ENCODE peak calls at places on chromosomes 7 and 10, in nine cellular contexts. Y is T follicular helper cell; F is stimulated activated CD4-positive, alpha-beta T cell treated with anti-CD3 and anti-CD28 coated beads, Interleukin-15, amount 100 ng/mL, for 1 hour; M is amygdala; U is GM20000; K is transverse colon; O is activated CD4-positive, alpha-beta T cell treated with anti-CD3 and anti-CD28 coated beads for 1 hour; J is stimulated activated CD8-positive, alpha-beta memory T cell treated with anti-CD3 and anti-CD28 coated beads, Interleukin-4, amount 100 ng/mL, for 24 hours; E is cardiac muscle cell. H is an unnamed sample.
A peak's percentile ranks its signal among the peaks of the same experiment; 100 is the strongest.

GRCh38 chr7:29457565-29457971 is 106.1 kb upstream of the PRR15 start:
- DNase-seq in Y (no peak), F (no peak), M (no peak), U (no peak), K (no peak), O (no peak), J (no peak), E (peak; percentile 41), H (peak; percentile 50)

GRCh38 chr10:72334196-72334831 is 20.4 kb downstream of the DNAJB12 start:
- DNase-seq in Y (no peak), F (no peak), M (peak; percentile 35), U (no peak), K (no peak), O (no peak), J (no peak), E (peak; percentile 90), H (peak; percentile 86)

GRCh38 chr7:240887-241421 is 48.6 kb downstream of the FAM20C start:
- DNase-seq in Y (no peak), F (no peak), M (no peak), U (no peak), K (no peak), O (no peak), J (no peak), E (no peak), H (no peak)

GRCh38 chr10:14084875-14085274 is 245.8 kb downstream of the FRMD4A start:
- DNase-seq in Y (no peak), F (no peak), M (no peak), U (no peak), K (no peak), O (no peak), J (no peak), E (no peak), H (no peak)

GRCh38 chr7:138226001-138226476 is 149.8 kb downstream of the AKR1D1 start:
- DNase-seq in Y (no peak), F (no peak), M (no peak), U (no peak), K (no peak), O (no peak), J (no peak), E (peak; percentile 98), H (peak; percentile 98)

GRCh38 chr10:86657011-86657395 is 2.7 kb downstream of the OPN4 start:
- DNase-seq in Y (no peak), F (no peak), M (no peak), U (no peak), K (peak; percentile 5), O (no peak), J (no peak), E (no peak), H (no peak)

GRCh38 chr7:135747366-135747765 is 1.2 kb downstream of the FAM180A start:
- DNase-seq in Y (no peak), F (no peak), M (no peak), U (no peak), K (no peak), O (no peak), J (no peak), E (no peak), H (no peak)

GRCh38 chr7:157438121-157439025 is 101.6 kb downstream of the DNAJB6 start:
- DNase-seq in Y (no peak), F (no peak), M (no peak), U (no peak), K (no peak), O (peak; percentile 4), J (no peak), E (no peak), H (no peak)

GRCh38 chr10:23383637-23384036 is 39.0 kb upstream of the C10orf67 start:
- DNase-seq in Y (no peak), F (no peak), M (no peak), U (no peak), K (no peak), O (no peak), J (no peak), E (no peak), H (no peak)

GRCh38 chr7:42911482-42912447 is at the start of gene C7orf25:
- DNase-seq in Y (peak; percentile 95), F (peak; percentile 91), M (peak; percentile 96), U (peak; percentile 95), K (peak; percentile 97), O (peak; percentile 92), J (peak; percentile 92), E (peak; percentile 97), H (peak; percentile 95)

GRCh38 chr7:138064856-138065357 is 11.4 kb upstream of the AKR1D1 start:
- DNase-seq in Y (no peak), F (no peak), M (no peak), U (no peak), K (no peak), O (no peak), J (no peak), E (peak; percentile 62), H (peak; percentile 48)

GRCh38 chr7:106916689-106917088 is 51.6 kb downstream of the PIK3CG start:
- DNase-seq in Y (no peak), F (no peak), M (no peak), U (no peak), K (no peak), O (no peak), J (no peak), E (no peak), H (no peak)

GRCh38 chr7:83178066-83178465 is 15.4 kb upstream of the PCLO start:
- DNase-seq in Y (no peak), F (no peak), M (no peak), U (no peak), K (no peak), O (no peak), J (no peak), E (peak; percentile 0), H (peak; percentile 16)

GRCh38 chr10:132272061-132272766 is 35.5 kb downstream of the STK32C start:
- DNase-seq in Y (no peak), F (no peak), M (no peak), U (no peak), K (peak; percentile 18), O (no peak), J (no peak), E (peak; percentile 88), H (peak; percentile 54)

GRCh38 chr10:29849434-29849833 is 210.0 kb downstream of the JCAD start:
- DNase-seq in Y (no peak), F (no peak), M (no peak), U (no peak), K (no peak), O (no peak), J (no peak), E (peak; percentile 94), H (peak; percentile 89)

GRCh38 chr10:124675261-124675660 is 68.9 kb downstream of the FAM53B start:
- DNase-seq in Y (no peak), F (no peak), M (no peak), U (no peak), K (no peak), O (no peak), J (no peak), E (no peak), H (no peak)

GRCh38 chr7:82616059-82616723 is 172.6 kb upstream of the CACNA2D1 start:
- DNase-seq in Y (no peak), F (no peak), M (no peak), U (no peak), K (no peak), O (no peak), J (no peak), E (no peak), H (no peak)

GRCh38 chr7:40883826-40884225 is 749.0 kb downstream of the SUGCT start:
- DNase-seq in Y (no peak), F (no peak), M (no peak), U (no peak), K (no peak), O (no peak), J (no peak), E (no peak), H (no peak)

GRCh38 chr7:35617076-35617475 is 77.9 kb downstream of the HERPUD2 start:
- DNase-seq in Y (no peak), F (no peak), M (no peak), U (no peak), K (no peak), O (no peak), J (no peak), E (peak; percentile 58), H (peak; percentile 48)

GRCh38 chr10:23556727-23557440 is 118.0 kb downstream of the OTUD1 start:
- DNase-seq in Y (no peak), F (no peak), M (no peak), U (no peak), K (no peak), O (no peak), J (no peak), E (no peak), H (peak; percentile 15)

GRCh38 chr10:117830832-117831231 is 215.9 kb downstream of the RAB11FIP2 start:
- DNase-seq in Y (no peak), F (no peak), M (no peak), U (peak; percentile 13), K (peak; percentile 23), O (no peak), J (no peak), E (no peak), H (no peak)

GRCh38 chr7:29865526-29865925 is 59.2 kb downstream of the WIPF3 start:
- DNase-seq in Y (no peak), F (no peak), M (no peak), U (no peak), K (no peak), O (no peak), J (no peak), E (peak; percentile 83), H (peak; percentile 88)

GRCh38 chr7:87060288-87060537 is 759 bp upstream of the ELAPOR2 start:
- DNase-seq in Y (no peak), F (no peak), M (no peak), U (no peak), K (no peak), O (no peak), J (no peak), E (no peak), H (no peak)

GRCh38 chr10:124350806-124351205 is 67.9 kb downstream of the OAT start:
- DNase-seq in Y (no peak), F (no peak), M (no peak), U (no peak), K (no peak), O (no peak), J (no peak), E (no peak), H (no peak)

GRCh38 chr7:99617187-99617781 is 538 bp downstream of the ZSCAN25 start:
- DNase-seq in Y (no peak), F (no peak), M (no peak), U (no peak), K (no peak), O (no peak), J (no peak), E (no peak), H (no peak)

GRCh38 chr10:75165684-75166622 is 44.6 kb upstream of the VDAC2 start:
- DNase-seq in Y (no peak), F (no peak), M (no peak), U (peak; percentile 71), K (no peak), O (no peak), J (no peak), E (peak; percentile 70), H (peak; percentile 51)

GRCh38 chr7:65477326-65477725 is 103.7 kb downstream of the ZNF92 start:
- DNase-seq in Y (no peak), F (no peak), M (no peak), U (no peak), K (no peak), O (no peak), J (no peak), E (peak; percentile 34), H (no peak)

GRCh38 chr7:157503229-157503628 is 166.4 kb downstream of the DNAJB6 start:
- DNase-seq in Y (no peak), F (no peak), M (no peak), U (no peak), K (no peak), O (no peak), J (no peak), E (no peak), H (no peak)

GRCh38 chr7:191105-192034 is 1.0 kb upstream of the FAM20C start:
- DNase-seq in Y (no peak), F (no peak), M (no peak), U (no peak), K (no peak), O (no peak), J (no peak), E (peak; percentile 89), H (peak; percentile 88)

GRCh38 chr7:74292757-74293576 is 3.8 kb downstream of the CLIP2 start:
- DNase-seq in Y (no peak), F (no peak), M (no peak), U (no peak), K (peak; percentile 87), O (no peak), J (no peak), E (no peak), H (no peak)

GRCh38 chr10:86918022-86918471 is 39.4 kb downstream of the MMRN2 start:
- DNase-seq in Y (no peak), F (no peak), M (no peak), U (no peak), K (no peak), O (no peak), J (no peak), E (peak; percentile 30), H (peak; percentile 24)